ENCODE peak calls at places on chromosomes 6 and 20, in six cellular contexts. F, A, K, R, E and P are unnamed samples.

GRCh38 chr6:115272311-115272710 is 788.4 kb downstream of the FRK start:
- DNase-seq in A (no peak), F (no peak), E (no peak), R (no peak), K (no peak), P (no peak)

GRCh38 chr20:62111148-62111547 is 11.1 kb upstream of the LSM14B start:
- DNase-seq in K (no peak), F (no peak), R (no peak), E (no peak), A (no peak), P (no peak)

GRCh38 chr6:145755682-145756081 is 20.4 kb upstream of the EPM2A start:
- DNase-seq in A (no peak), F (no peak), R (no peak), K (no peak), E (no peak), P (no peak)

GRCh38 chr6:148524509-148524908 is 181.9 kb downstream of the SASH1 start:
- DNase-seq in F (no peak), A (no peak), R (peak), K (peak), E (peak), P (no peak)

GRCh38 chr20:6693178-6693807 is 74.2 kb upstream of the BMP2 start:
- DNase-seq in K (no peak), A (no peak), E (no peak), F (no peak), R (no peak), P (no peak)

GRCh38 chr20:51331466-51331865 is 211.1 kb downstream of the NFATC2 start:
- DNase-seq in R (peak), F (no peak), E (peak), K (no peak), A (no peak), P (peak)

GRCh38 chr20:14334306-14334930 is 3.0 kb downstream of the FLRT3 start:
- DNase-seq in E (peak), K (peak), A (peak), F (no peak), R (peak), P (no peak)

GRCh38 chr6:29847871-29848630 is 20.4 kb downstream of the HLA-G start:
- DNase-seq in K (peak), E (peak), F (peak), A (no peak), R (peak), P (peak)

GRCh38 chr6:14622878-14623542 is 505.4 kb downstream of the CD83 start:
- DNase-seq in E (no peak), K (no peak), A (no peak), R (no peak), F (no peak), P (no peak)

GRCh38 chr20:1528811-1529210 is 28.7 kb downstream of the SIRPD start:
- DNase-seq in A (no peak), R (peak), E (no peak), F (no peak), K (no peak), P (no peak)

GRCh38 chr6:157667211-157668033 is 155.6 kb upstream of the SNX9 start:
- DNase-seq in F (peak), R (peak), E (peak), K (peak), A (no peak), P (peak)

GRCh38 chr20:53253668-53254067 is 281.5 kb downstream of the TSHZ2 start:
- DNase-seq in A (no peak), E (peak), R (no peak), F (no peak), K (no peak), P (no peak)

GRCh38 chr6:169810066-169810989 is 58.9 kb downstream of the ERMARD start:
- DNase-seq in E (no peak), K (no peak), R (no peak), A (no peak), F (no peak), P (peak)

GRCh38 chr6:46011241-46012085 is 4.2 kb downstream of the CLIC5 start:
- DNase-seq in K (no peak), R (no peak), A (no peak), F (no peak), E (peak), P (no peak)

GRCh38 chr6:29368765-29369164 is at the start of gene OR5V1:
- DNase-seq in F (no peak), K (no peak), A (no peak), R (no peak), E (no peak), P (no peak)

GRCh38 chr20:2108498-2108897 is 6.9 kb downstream of the STK35 start:
- DNase-seq in E (no peak), K (no peak), A (no peak), R (no peak), F (no peak), P (no peak)

GRCh38 chr20:63552481-63553249 is 1.3 kb upstream of the FNDC11 start:
- DNase-seq in A (no peak), F (no peak), E (no peak), R (no peak), K (no peak), P (no peak)

GRCh38 chr20:51319522-51319921 is 223.0 kb downstream of the NFATC2 start:
- DNase-seq in K (no peak), R (no peak), E (no peak), A (no peak), F (no peak), P (no peak)

GRCh38 chr20:36407196-36407733 is 101.1 kb downstream of the DLGAP4 start:
- DNase-seq in F (no peak), E (peak), K (no peak), R (peak), A (no peak), P (no peak)

GRCh38 chr6:2960935-2961334 is 10.4 kb downstream of the SERPINB6 start:
- DNase-seq in E (no peak), A (no peak), F (no peak), K (no peak), R (no peak), P (no peak)

GRCh38 chr6:39599996-39600395 is 125.2 kb downstream of the KIF6 start:
- DNase-seq in K (no peak), R (peak), F (no peak), E (no peak), A (peak), P (no peak)

GRCh38 chr20:23296841-23297701 is 53.5 kb upstream of the NXT1 start:
- DNase-seq in R (peak), A (no peak), E (no peak), K (peak), F (peak), P (no peak)